ENCODE peak calls at places on chromosomes 12 and 14, in seven cellular contexts. One of them, this sample, is unnamed.

GRCh38 chr12:5014269-5014668 is 29.4 kb upstream of the KCNA5 start:
- DNase-seq in endothelial cell: no peak
- DNase-seq in cardiac muscle cell: no peak
- DNase-seq in endothelial cell of umbilical vein: no peak
- DNase-seq in ascending aorta: no peak
- DNase-seq in choroid plexus epithelial cell: no peak
- DNase-seq in HL-60: peak; percentile 5
- DNase-seq in this sample: no peak

GRCh38 chr14:64388533-64389243 is 535 bp downstream of the MTHFD1 start:
- DNase-seq in endothelial cell: peak; percentile 28
- DNase-seq in endothelial cell of umbilical vein: no peak
- DNase-seq in cardiac muscle cell: peak; percentile 46
- DNase-seq in HL-60: peak; percentile 1
- DNase-seq in choroid plexus epithelial cell: peak; percentile 32
- DNase-seq in ascending aorta: no peak
- DNase-seq in this sample: no peak

GRCh38 chr14:94500264-94500663 is 9.0 kb downstream of the SERPINA12 start:
- DNase-seq in endothelial cell of umbilical vein: no peak
- DNase-seq in endothelial cell: no peak
- DNase-seq in cardiac muscle cell: no peak
- DNase-seq in HL-60: no peak
- DNase-seq in ascending aorta: no peak
- DNase-seq in choroid plexus epithelial cell: no peak
- DNase-seq in this sample: no peak

GRCh38 chr12:573226-573625 is 90.0 kb downstream of the NINJ2 start:
- DNase-seq in endothelial cell: no peak
- DNase-seq in ascending aorta: no peak
- DNase-seq in HL-60: no peak
- DNase-seq in choroid plexus epithelial cell: no peak
- DNase-seq in endothelial cell of umbilical vein: no peak
- DNase-seq in cardiac muscle cell: no peak
- DNase-seq in this sample: no peak

GRCh38 chr14:53042480-53042879 is 91.6 kb upstream of the FERMT2 start:
- DNase-seq in HL-60: no peak
- DNase-seq in endothelial cell of umbilical vein: peak; percentile 81
- DNase-seq in choroid plexus epithelial cell: peak; percentile 90
- DNase-seq in endothelial cell: no peak
- DNase-seq in cardiac muscle cell: peak; percentile 45
- DNase-seq in ascending aorta: no peak
- DNase-seq in this sample: no peak

GRCh38 chr12:49792181-49792970 is 35.8 kb downstream of the NCKAP5L start:
- DNase-seq in ascending aorta: no peak
- DNase-seq in choroid plexus epithelial cell: no peak
- DNase-seq in HL-60: no peak
- DNase-seq in cardiac muscle cell: no peak
- DNase-seq in endothelial cell: no peak
- DNase-seq in endothelial cell of umbilical vein: no peak
- DNase-seq in this sample: no peak

GRCh38 chr12:51270067-51270846 is at the start of gene SMAGP:
- DNase-seq in cardiac muscle cell: peak; percentile 80
- DNase-seq in ascending aorta: no peak
- DNase-seq in endothelial cell of umbilical vein: peak; percentile 26
- DNase-seq in choroid plexus epithelial cell: peak; percentile 36
- DNase-seq in HL-60: no peak
- DNase-seq in endothelial cell: peak; percentile 78
- DNase-seq in this sample: no peak

GRCh38 chr14:69288001-69288771 is 28.2 kb downstream of the GALNT16 start:
- DNase-seq in ascending aorta: no peak
- DNase-seq in cardiac muscle cell: peak; percentile 35
- DNase-seq in endothelial cell of umbilical vein: peak; percentile 46
- DNase-seq in choroid plexus epithelial cell: peak; percentile 80
- DNase-seq in HL-60: no peak
- DNase-seq in endothelial cell: peak; percentile 23
- DNase-seq in this sample: no peak

GRCh38 chr12:53219956-53220856 is 11.8 kb downstream of the RARG start:
- DNase-seq in choroid plexus epithelial cell: peak; percentile 90
- DNase-seq in endothelial cell: no peak
- DNase-seq in endothelial cell of umbilical vein: peak; percentile 79
- DNase-seq in cardiac muscle cell: peak; percentile 81
- DNase-seq in HL-60: peak; percentile 62
- DNase-seq in ascending aorta: no peak
- DNase-seq in this sample: no peak

GRCh38 chr14:56170028-56170427 is 51.8 kb downstream of the PELI2 start:
- DNase-seq in HL-60: no peak
- DNase-seq in endothelial cell of umbilical vein: no peak
- DNase-seq in endothelial cell: no peak
- DNase-seq in cardiac muscle cell: no peak
- DNase-seq in ascending aorta: no peak
- DNase-seq in choroid plexus epithelial cell: peak; percentile 57
- DNase-seq in this sample: no peak

GRCh38 chr12:569803-570236 is 93.4 kb downstream of the NINJ2 start:
- DNase-seq in cardiac muscle cell: peak; percentile 92
- DNase-seq in choroid plexus epithelial cell: peak; percentile 84
- DNase-seq in ascending aorta: no peak
- DNase-seq in endothelial cell of umbilical vein: peak; percentile 58
- DNase-seq in endothelial cell: peak; percentile 93
- DNase-seq in HL-60: peak; percentile 73
- DNase-seq in this sample: peak; percentile 89

GRCh38 chr14:24954697-24955037 is 95.3 kb downstream of the STXBP6 start:
- DNase-seq in endothelial cell of umbilical vein: no peak
- DNase-seq in endothelial cell: no peak
- DNase-seq in cardiac muscle cell: peak; percentile 25
- DNase-seq in ascending aorta: no peak
- DNase-seq in choroid plexus epithelial cell: no peak
- DNase-seq in HL-60: no peak
- DNase-seq in this sample: no peak

GRCh38 chr12:81128930-81129554 is 51.2 kb downstream of the ACSS3 start:
- DNase-seq in choroid plexus epithelial cell: peak; percentile 74
- DNase-seq in ascending aorta: no peak
- DNase-seq in HL-60: peak; percentile 16
- DNase-seq in endothelial cell of umbilical vein: peak; percentile 60
- DNase-seq in endothelial cell: peak; percentile 40
- DNase-seq in cardiac muscle cell: peak; percentile 65
- DNase-seq in this sample: no peak

DNA sequence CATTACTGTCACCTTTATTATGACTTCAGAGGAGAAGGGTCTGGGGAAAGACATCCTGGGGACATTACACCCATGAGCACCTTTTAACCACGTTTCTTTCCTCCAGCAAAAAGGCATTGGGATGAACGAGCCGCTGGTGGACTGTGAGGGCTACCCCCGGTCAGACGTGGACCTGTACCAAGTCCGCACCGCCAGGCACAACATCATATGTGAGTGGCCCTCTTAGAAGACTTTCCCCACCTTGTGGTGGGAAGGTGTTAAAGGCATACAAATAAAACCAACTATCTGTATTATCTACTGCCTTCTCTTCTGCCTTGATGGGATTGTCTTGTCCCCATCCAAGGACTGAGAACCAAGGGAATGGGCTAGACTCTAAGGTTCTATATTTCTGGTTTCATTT is 6.0 kb downstream of the PSMD9 start:
- DNase-seq in cardiac muscle cell: peak; percentile 23
- DNase-seq in choroid plexus epithelial cell: peak; percentile 83
- DNase-seq in ascending aorta: no peak
- DNase-seq in endothelial cell of umbilical vein: peak; percentile 30
- DNase-seq in HL-60: no peak
- DNase-seq in endothelial cell: no peak
- DNase-seq in this sample: no peak
- TF ChIP-seq CTCF in cardiac muscle cell: peak; percentile 21
- TF ChIP-seq CTCF in choroid plexus epithelial cell: peak; percentile 63
- TF ChIP-seq CTCF in ascending aorta: no peak
- TF ChIP-seq CTCF in endothelial cell of umbilical vein: peak; percentile 19
- TF ChIP-seq CTCF in HL-60: no peak
- TF ChIP-seq CTCF in endothelial cell: no peak
- TF ChIP-seq CTCF in this sample: no peak

DNA sequence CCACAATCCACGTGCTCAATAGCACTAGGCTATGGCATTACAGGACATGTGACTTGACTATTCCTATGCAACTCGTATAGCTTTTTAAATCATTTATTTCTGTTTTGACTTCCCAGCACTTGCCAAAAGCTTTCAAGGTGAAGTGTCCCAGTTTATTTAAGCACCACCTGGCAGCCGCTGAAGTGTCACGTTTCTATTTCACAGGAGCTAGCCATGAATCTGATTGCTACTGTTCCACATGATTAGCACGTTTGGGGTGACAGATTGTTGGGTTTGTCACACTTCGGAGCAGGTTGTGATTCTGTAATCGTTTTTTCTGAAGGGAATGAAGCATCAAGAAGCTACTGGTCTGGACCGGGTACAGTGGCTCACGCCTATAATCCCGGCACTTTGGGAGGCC is 39.9 kb upstream of the BICDL1 start:
- DNase-seq in endothelial cell: no peak
- DNase-seq in HL-60: no peak
- DNase-seq in choroid plexus epithelial cell: no peak
- DNase-seq in ascending aorta: no peak
- DNase-seq in endothelial cell of umbilical vein: no peak
- DNase-seq in cardiac muscle cell: no peak
- DNase-seq in this sample: no peak
- TF ChIP-seq CTCF in endothelial cell: no peak
- TF ChIP-seq CTCF in HL-60: no peak
- TF ChIP-seq CTCF in choroid plexus epithelial cell: no peak
- TF ChIP-seq CTCF in ascending aorta: no peak
- TF ChIP-seq CTCF in endothelial cell of umbilical vein: no peak
- TF ChIP-seq CTCF in cardiac muscle cell: no peak
- TF ChIP-seq CTCF in this sample: no peak

DNA sequence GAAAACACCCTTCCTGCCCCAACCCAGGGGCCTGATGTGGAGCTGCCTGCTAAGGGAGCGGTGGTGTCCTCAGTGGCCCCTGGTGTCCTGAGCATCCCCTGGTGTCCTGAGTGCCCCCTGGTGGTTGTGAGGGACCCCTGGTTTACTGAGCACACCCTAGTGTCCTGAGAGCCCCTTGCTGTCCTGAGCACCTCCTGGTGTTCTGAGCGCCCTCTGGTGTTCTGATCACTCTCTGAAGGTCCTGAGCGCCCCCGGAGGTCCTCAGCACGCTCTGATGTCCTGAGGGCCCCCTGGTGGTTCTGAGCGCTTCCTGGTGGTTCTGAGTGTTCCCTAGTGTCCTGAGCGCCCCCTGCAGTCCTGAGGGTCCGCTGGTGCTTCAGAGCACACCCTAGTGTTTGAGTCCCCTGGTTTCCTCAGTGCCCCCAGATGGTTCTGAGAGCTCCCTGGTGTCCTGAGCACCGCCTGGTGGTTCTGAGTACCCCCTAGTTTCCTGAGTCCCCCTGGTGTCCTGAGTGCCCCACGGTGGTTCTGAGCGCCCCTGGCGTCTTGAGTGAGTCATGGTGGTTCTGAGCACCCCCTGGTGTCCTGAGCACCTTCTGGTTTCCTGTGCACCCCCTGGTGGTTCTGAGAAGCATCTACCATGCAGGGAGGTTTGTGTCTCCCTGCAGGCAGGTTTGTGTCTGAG is 1004.2 kb downstream of the TMEM121 start:
- DNase-seq in endothelial cell: no peak
- DNase-seq in endothelial cell of umbilical vein: no peak
- DNase-seq in choroid plexus epithelial cell: no peak
- DNase-seq in HL-60: no peak
- DNase-seq in cardiac muscle cell: no peak
- DNase-seq in ascending aorta: no peak
- DNase-seq in this sample: no peak
- TF ChIP-seq CTCF in endothelial cell: no peak
- TF ChIP-seq CTCF in endothelial cell of umbilical vein: no peak
- TF ChIP-seq CTCF in choroid plexus epithelial cell: no peak
- TF ChIP-seq CTCF in HL-60: no peak
- TF ChIP-seq CTCF in cardiac muscle cell: no peak
- TF ChIP-seq CTCF in ascending aorta: no peak
- TF ChIP-seq CTCF in this sample: no peak

GRCh38 chr12:102480401-102480800 is at the start of gene IGF1:
- DNase-seq in cardiac muscle cell: no peak
- DNase-seq in choroid plexus epithelial cell: peak; percentile 66
- DNase-seq in HL-60: no peak
- DNase-seq in endothelial cell: peak; percentile 18
- DNase-seq in endothelial cell of umbilical vein: peak; percentile 82
- DNase-seq in ascending aorta: no peak
- DNase-seq in this sample: no peak
- TF ChIP-seq CTCF in cardiac muscle cell: peak; percentile 35
- TF ChIP-seq CTCF in choroid plexus epithelial cell: peak; percentile 50
- TF ChIP-seq CTCF in HL-60: no peak
- TF ChIP-seq CTCF in endothelial cell: no peak
- TF ChIP-seq CTCF in endothelial cell of umbilical vein: no peak
- TF ChIP-seq CTCF in ascending aorta: no peak
- TF ChIP-seq CTCF in this sample: no peak

GRCh38 chr12:28583771-28584261 is 393.6 kb downstream of the CCDC91 start:
- DNase-seq in cardiac muscle cell: no peak
- DNase-seq in ascending aorta: no peak
- DNase-seq in HL-60: peak; percentile 87
- DNase-seq in endothelial cell: no peak
- DNase-seq in choroid plexus epithelial cell: peak; percentile 75
- DNase-seq in endothelial cell of umbilical vein: no peak
- DNase-seq in this sample: no peak
- TF ChIP-seq CTCF in cardiac muscle cell: peak; percentile 36
- TF ChIP-seq CTCF in ascending aorta: no peak
- TF ChIP-seq CTCF in HL-60: peak; percentile 27
- TF ChIP-seq CTCF in endothelial cell: no peak
- TF ChIP-seq CTCF in choroid plexus epithelial cell: peak; percentile 44
- TF ChIP-seq CTCF in endothelial cell of umbilical vein: no peak
- TF ChIP-seq CTCF in this sample: no peak

DNA sequence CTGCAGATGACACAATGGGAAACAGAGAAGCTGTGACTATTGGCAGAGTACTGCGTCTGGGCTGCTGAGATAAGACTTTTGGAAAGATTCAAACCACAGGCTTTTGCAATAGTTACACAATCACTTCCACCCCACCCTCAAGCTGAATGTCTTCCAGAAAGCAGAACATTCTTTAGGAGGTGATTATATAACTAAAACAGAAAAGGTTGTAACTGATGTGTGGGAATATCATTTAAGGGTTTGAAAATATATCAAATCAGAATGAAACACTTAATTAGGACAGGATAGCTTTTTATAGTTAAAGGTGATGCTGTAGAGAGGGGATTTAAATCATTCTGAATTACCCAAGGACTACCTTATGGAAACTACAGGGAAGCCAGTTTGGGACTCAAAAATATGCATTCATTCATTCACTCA is 75.2 kb upstream of the TMPO start:
- DNase-seq in endothelial cell of umbilical vein: peak; percentile 95
- DNase-seq in cardiac muscle cell: no peak
- DNase-seq in endothelial cell: peak; percentile 67
- DNase-seq in choroid plexus epithelial cell: peak; percentile 99
- DNase-seq in HL-60: peak; percentile 95
- DNase-seq in ascending aorta: peak; percentile 44
- DNase-seq in this sample: no peak
- TF ChIP-seq CTCF in endothelial cell of umbilical vein: no peak
- TF ChIP-seq CTCF in cardiac muscle cell: no peak
- TF ChIP-seq CTCF in endothelial cell: no peak
- TF ChIP-seq CTCF in choroid plexus epithelial cell: no peak
- TF ChIP-seq CTCF in HL-60: no peak
- TF ChIP-seq CTCF in ascending aorta: no peak
- TF ChIP-seq CTCF in this sample: no peak

GRCh38 chr14:36944307-36945010 is 227.9 kb downstream of the SLC25A21 start:
- DNase-seq in choroid plexus epithelial cell: peak; percentile 47
- DNase-seq in endothelial cell of umbilical vein: no peak
- DNase-seq in ascending aorta: no peak
- DNase-seq in HL-60: no peak
- DNase-seq in cardiac muscle cell: no peak
- DNase-seq in endothelial cell: no peak
- DNase-seq in this sample: no peak
- TF ChIP-seq CTCF in choroid plexus epithelial cell: no peak
- TF ChIP-seq CTCF in endothelial cell of umbilical vein: no peak
- TF ChIP-seq CTCF in ascending aorta: no peak
- TF ChIP-seq CTCF in HL-60: no peak
- TF ChIP-seq CTCF in cardiac muscle cell: no peak
- TF ChIP-seq CTCF in endothelial cell: no peak
- TF ChIP-seq CTCF in this sample: no peak